ENCODE peak calls at places on chromosomes 16 and 17, in nine cellular contexts. Q is body of pancreas, P is thoracic aorta, V is fibroblast of mammary gland, E is transverse colon, B is Calu3, Z is fibroblast of the aortic adventitia, W is stomach, L is GM12878. M is an unnamed sample.

GRCh38 chr17:42387663-42388380 is 420 bp downstream of the STAT3 start:
- DNase-seq in B (peak; percentile 52), W (peak; percentile 65), Z (peak; percentile 34), Q (peak; percentile 64), P (no peak), L (no peak), V (no peak), E (peak; percentile 69), M (peak; percentile 38)

GRCh38 chr16:49597796-49598195 is 224.2 kb downstream of the C16orf78 start:
- DNase-seq in L (no peak), B (no peak), E (no peak), Q (no peak), Z (no peak), P (no peak), W (peak; percentile 7), V (no peak), M (no peak)

GRCh38 chr16:81189100-81189664 is 49.3 kb upstream of the BCO1 start:
- DNase-seq in W (peak; percentile 69), Q (peak; percentile 61), E (peak; percentile 50), B (no peak), V (peak; percentile 78), L (no peak), P (peak; percentile 8), Z (peak; percentile 96), M (no peak)

GRCh38 chr16:66266436-66267286 is 99.8 kb upstream of the CDH5 start:
- DNase-seq in Z (peak; percentile 98), Q (no peak), L (no peak), B (no peak), E (peak; percentile 27), V (peak; percentile 98), P (no peak), W (no peak), M (no peak)

GRCh38 chr16:56317998-56318912 is 107.1 kb downstream of the AMFR start:
- DNase-seq in Z (peak; percentile 80), P (peak; percentile 60), L (peak; percentile 3), V (peak; percentile 67), E (peak; percentile 80), W (peak; percentile 82), Q (peak; percentile 81), B (peak; percentile 90), M (peak; percentile 89)

GRCh38 chr17:78960945-78961344 is 18.8 kb downstream of the LGALS3BP start:
- DNase-seq in B (no peak), V (no peak), Z (peak; percentile 70), W (peak; percentile 32), Q (no peak), L (no peak), P (no peak), E (peak; percentile 22), M (no peak)

GRCh38 chr17:31722251-31723056 is 136.6 kb downstream of the COPRS start:
- DNase-seq in V (no peak), W (peak; percentile 39), E (no peak), Q (no peak), P (peak; percentile 19), L (no peak), B (no peak), Z (no peak), M (no peak)

GRCh38 chr17:27276653-27277156 is 17.2 kb upstream of the WSB1 start:
- DNase-seq in Q (no peak), Z (no peak), E (no peak), L (no peak), B (no peak), V (no peak), W (no peak), P (no peak), M (peak; percentile 53)

GRCh38 chr17:29124135-29124930 is 55.9 kb downstream of the MYO18A start:
- DNase-seq in E (no peak), L (no peak), V (peak; percentile 83), Q (peak; percentile 36), B (peak; percentile 64), W (peak; percentile 55), P (no peak), Z (peak; percentile 85), M (peak; percentile 60)
- TF ChIP-seq CTCF in E (peak; percentile 60), L (peak; percentile 97), V (peak; percentile 90), Q (peak; percentile 75), B (peak; percentile 41), W (no peak), P (peak; percentile 57), Z (peak; percentile 80), M (peak; percentile 58)

GRCh38 chr17:17836818-17837379 is at the start of gene SREBF1:
- DNase-seq in W (peak; percentile 61), B (peak; percentile 57), Q (peak; percentile 47), E (peak; percentile 73), V (no peak), P (no peak), Z (no peak), L (no peak), M (peak; percentile 66)

GRCh38 chr17:17834974-17835373 is 1.8 kb downstream of the SREBF1 start:
- DNase-seq in W (no peak), B (no peak), E (no peak), Z (no peak), P (no peak), Q (no peak), L (no peak), V (no peak), M (no peak)

GRCh38 chr17:17835415-17836249 is 1.2 kb downstream of the SREBF1 start:
- DNase-seq in E (no peak), W (no peak), P (no peak), Q (no peak), L (no peak), V (no peak), Z (no peak), B (no peak), M (no peak)

GRCh38 chr17:17837380-17837821 is 615 bp upstream of the SREBF1 start:
- DNase-seq in Q (no peak), V (peak; percentile 95), Z (peak; percentile 90), E (no peak), W (no peak), P (no peak), L (no peak), B (no peak), M (no peak)

DNA sequence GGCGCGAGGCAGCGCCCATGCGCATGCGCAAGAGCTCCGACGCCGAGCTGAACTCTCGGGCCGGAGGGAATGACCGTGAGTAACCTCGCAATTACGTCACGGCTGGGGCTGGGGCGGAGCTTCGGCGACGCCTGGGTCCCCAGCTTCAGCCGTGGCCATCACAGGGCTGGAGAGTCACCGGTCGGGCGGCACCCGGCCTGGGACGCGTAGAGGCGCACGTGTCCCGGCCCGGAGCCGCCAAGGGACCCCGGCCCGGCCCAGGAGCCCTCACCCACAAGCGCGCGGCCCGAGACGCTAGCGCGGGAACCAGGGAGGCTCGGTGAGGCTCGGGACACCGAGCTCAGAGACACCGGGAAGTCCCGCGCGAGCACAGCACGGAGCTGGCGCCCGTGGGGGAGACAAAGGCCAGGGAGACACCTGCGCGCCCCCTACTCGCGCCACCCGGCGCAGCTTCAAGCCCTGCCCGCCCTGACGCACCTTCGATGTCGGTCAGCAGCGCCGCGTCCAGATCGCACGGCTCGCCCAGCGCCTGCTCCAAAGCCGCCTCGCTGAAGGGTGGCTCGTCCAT is 452 bp downstream of the SREBF1 start:
- DNase-seq in B (peak; percentile 96), L (peak; percentile 85), P (peak; percentile 79), Q (peak; percentile 99), V (peak; percentile 91), W (peak; percentile 99), E (peak; percentile 99), Z (peak; percentile 92), M (peak; percentile 98)
- TF ChIP-seq CTCF in B (no peak), L (no peak), P (no peak), Q (no peak), V (no peak), W (no peak), E (no peak), Z (no peak), M (no peak)

GRCh38 chr17:37432671-37433070 is 26.0 kb downstream of the TADA2A start:
- DNase-seq in Z (no peak), V (no peak), L (no peak), Q (no peak), E (no peak), B (no peak), W (no peak), P (no peak), M (no peak)

GRCh38 chr17:37440424-37440823 is 33.7 kb downstream of the TADA2A start:
- DNase-seq in B (no peak), V (no peak), L (no peak), E (no peak), Q (no peak), W (no peak), P (no peak), Z (no peak), M (no peak)

GRCh38 chr17:37438141-37438540 is 31.5 kb downstream of the TADA2A start:
- DNase-seq in P (no peak), Q (no peak), E (no peak), B (no peak), L (no peak), Z (no peak), V (no peak), W (no peak), M (no peak)
- TF ChIP-seq CTCF in P (no peak), Q (no peak), E (no peak), B (peak; percentile 47), L (no peak), Z (no peak), V (peak; percentile 14), W (no peak), M (peak; percentile 24)

GRCh38 chr17:45150911-45151809 is 2.9 kb downstream of the HEXIM1 start:
- DNase-seq in V (no peak), Z (peak; percentile 35), W (no peak), B (no peak), L (no peak), E (no peak), Q (no peak), P (no peak), M (no peak)
- TF ChIP-seq CTCF in V (no peak), Z (no peak), W (no peak), B (no peak), L (no peak), E (no peak), Q (no peak), P (no peak), M (no peak)